ENCODE peak calls at places on chromosomes 4 and X, in five cellular contexts. Q is HepG2, Z is GM12878, J is IMR-90, Y is K562. V is an unnamed sample.

GRCh38 chrX:67544281-67544680 is 460 bp downstream of the AR start:
- DNase-seq in Q (no peak), Z (no peak), J (no peak), Y (no peak), V (peak; percentile 11)

GRCh38 chrX:96756491-96756890 is 71.8 kb downstream of the DIAPH2 start:
- DNase-seq in Q (no peak), Z (no peak), J (no peak), Y (no peak), V (no peak)

GRCh38 chrX:40065291-40066046 is 32.3 kb downstream of the BCOR start:
- DNase-seq in Q (no peak), Z (no peak), J (no peak), Y (no peak), V (no peak)

GRCh38 chrX:72312311-72312940 is 6.7 kb upstream of the CITED1 start:
- DNase-seq in Q (no peak), Z (no peak), J (no peak), Y (no peak), V (no peak)

GRCh38 chr4:154559141-154559841 is 3.5 kb upstream of the FGB start:
- DNase-seq in Q (peak; percentile 87), Z (no peak), J (peak; percentile 65), Y (peak; percentile 48), V (peak; percentile 23)

GRCh38 chr4:143046454-143046853 is 138.3 kb upstream of the USP38 start:
- DNase-seq in Q (no peak), Z (no peak), J (no peak), Y (no peak), V (no peak)

GRCh38 chr4:4416981-4417380 is 30.1 kb downstream of the NSG1 start:
- DNase-seq in Q (no peak), Z (no peak), J (no peak), Y (no peak), V (no peak)

GRCh38 chrX:67585401-67585800 is 41.6 kb downstream of the AR start:
- DNase-seq in Q (no peak), Z (no peak), J (peak; percentile 3), Y (no peak), V (no peak)

GRCh38 chr4:185115827-185116232 is 27.2 kb upstream of the SLC25A4 start:
- DNase-seq in Q (peak; percentile 79), Z (no peak), J (peak; percentile 94), Y (peak; percentile 89), V (peak; percentile 86)

GRCh38 chr4:187996502-187997177 is 1.1 kb downstream of the ZFP42 start:
- DNase-seq in Q (no peak), Z (no peak), J (no peak), Y (no peak), V (no peak)

GRCh38 chrX:77740376-77740905 is 45.6 kb downstream of the ATRX start:
- DNase-seq in Q (no peak), Z (no peak), J (no peak), Y (no peak), V (no peak)

GRCh38 chr4:179151770-179152169 is 1709.5 kb upstream of the AGA start:
- DNase-seq in Q (no peak), Z (no peak), J (no peak), Y (no peak), V (no peak)

GRCh38 chrX:22081475-22082092 is 49.5 kb downstream of the PHEX start:
- DNase-seq in Q (peak; percentile 18), Z (no peak), J (peak; percentile 63), Y (peak; percentile 41), V (peak; percentile 22)

GRCh38 chrX:155767101-155767878 is 113.9 kb upstream of the VAMP7 start:
- DNase-seq in Q (no peak), Z (peak; percentile 4), J (peak; percentile 74), Y (peak; percentile 48), V (peak; percentile 25)

GRCh38 chrX:140053841-140054240 is 88.5 kb upstream of the CXorf66 start:
- DNase-seq in Q (no peak), Z (no peak), J (no peak), Y (no peak), V (no peak)

GRCh38 chrX:139008185-139008584 is 296.7 kb upstream of the FGF13 start:
- DNase-seq in Q (no peak), Z (no peak), J (no peak), Y (no peak), V (no peak)

GRCh38 chrX:72365126-72365525 is 59.4 kb upstream of the CITED1 start:
- DNase-seq in Q (no peak), Z (no peak), J (no peak), Y (no peak), V (no peak)

GRCh38 chr4:15744016-15744415 is 34.1 kb upstream of the CD38 start:
- DNase-seq in Q (no peak), Z (no peak), J (peak; percentile 55), Y (no peak), V (no peak)

GRCh38 chrX:43962636-43963035 is 10.6 kb downstream of the NDP start:
- DNase-seq in Q (no peak), Z (no peak), J (no peak), Y (no peak), V (no peak)

GRCh38 chr4:94452476-94453300 is 946 bp downstream of the PDLIM5 start:
- DNase-seq in Q (peak; percentile 81), Z (no peak), J (peak; percentile 82), Y (peak; percentile 42), V (peak; percentile 54)

GRCh38 chr4:113317523-113317922 is 268.1 kb downstream of the ANK2 start:
- DNase-seq in Q (no peak), Z (no peak), J (no peak), Y (no peak), V (no peak)

GRCh38 chr4:52037730-52038108 is 380 bp downstream of the SGCB start:
- DNase-seq in Q (no peak), Z (no peak), J (peak; percentile 33), Y (no peak), V (peak; percentile 90)

GRCh38 chrX:24371391-24371972 is 11.0 kb downstream of the SUPT20HL1 start:
- DNase-seq in Q (peak; percentile 35), Z (peak; percentile 8), J (peak; percentile 47), Y (peak; percentile 41), V (peak; percentile 69)

GRCh38 chrX:78333521-78333920 is 6.1 kb upstream of the CYSLTR1 start:
- DNase-seq in Q (no peak), Z (no peak), J (no peak), Y (no peak), V (no peak)

GRCh38 chr4:61500883-61501282 is 300.8 kb downstream of the ADGRL3 start:
- DNase-seq in Q (no peak), Z (no peak), J (no peak), Y (no peak), V (no peak)

GRCh38 chr4:110104661-110105060 is 93.8 kb downstream of the ELOVL6 start:
- DNase-seq in Q (no peak), Z (no peak), J (no peak), Y (no peak), V (no peak)

GRCh38 chr4:786861-787300 is 39.0 kb downstream of the CPLX1 start:
- DNase-seq in Q (no peak), Z (no peak), J (no peak), Y (no peak), V (peak; percentile 44)

GRCh38 chr4:785332-786073 is 40.4 kb downstream of the CPLX1 start:
- DNase-seq in Q (no peak), Z (no peak), J (no peak), Y (no peak), V (no peak)

GRCh38 chr4:787561-787981 is 38.4 kb downstream of the CPLX1 start:
- DNase-seq in Q (no peak), Z (no peak), J (no peak), Y (no peak), V (peak; percentile 16)

GRCh38 chr4:784401-785331 is 41.3 kb downstream of the CPLX1 start:
- DNase-seq in Q (no peak), Z (no peak), J (no peak), Y (no peak), V (no peak)

DNA sequence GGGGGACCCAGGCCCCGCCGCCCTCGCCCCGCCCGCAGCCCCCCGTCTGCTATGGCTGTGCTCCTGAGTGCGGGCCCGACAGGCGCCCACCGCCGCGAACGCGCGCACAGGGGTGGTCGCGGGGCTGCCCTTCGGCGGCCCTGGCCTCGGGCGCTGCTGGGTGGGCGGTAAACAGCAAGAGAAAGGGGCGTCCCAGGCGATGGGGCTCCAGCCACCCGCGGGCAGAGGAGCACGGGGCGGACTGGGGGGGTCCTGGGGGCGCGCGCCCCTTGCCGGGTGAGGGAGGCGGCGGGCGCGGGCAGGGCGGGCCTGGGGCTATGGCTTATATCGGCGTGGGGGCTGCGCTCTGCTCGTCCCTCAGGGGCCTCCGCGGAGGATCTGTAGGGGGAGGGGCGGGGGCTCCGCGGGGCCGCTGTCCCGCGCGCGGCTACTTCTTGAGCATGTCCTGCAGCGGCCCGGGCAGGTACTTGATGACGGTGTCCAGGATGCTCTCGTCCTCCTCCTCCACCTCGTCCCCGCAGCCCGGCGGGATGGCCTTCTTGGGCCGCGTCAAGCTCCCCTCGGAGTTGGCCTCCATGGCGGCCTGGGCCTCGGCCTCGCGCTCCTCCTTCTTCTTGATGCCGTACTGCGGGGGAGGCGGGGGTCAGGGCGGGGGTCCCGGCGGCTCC is 39.7 kb downstream of the CPLX1 start:
- DNase-seq in Q (no peak), Z (no peak), J (no peak), Y (no peak), V (no peak)
- H3K27me3 ChIP-seq in Q (peaks cover 37% of the 10 kb centered on the region), Z (peaks cover 6% of the 10 kb centered on the region), J (peaks cover 47% of the 10 kb centered on the region), Y (peaks cover 5% of the 10 kb centered on the region), V (no peaks in the 10 kb centered on the region)

GRCh38 chr4:151865327-151865726 is 104.5 kb upstream of the GATB start:
- DNase-seq in Q (no peak), Z (no peak), J (no peak), Y (no peak), V (peak; percentile 12)

GRCh38 chr4:151862766-151863165 is 102.0 kb upstream of the GATB start:
- DNase-seq in Q (no peak), Z (no peak), J (peak; percentile 13), Y (no peak), V (no peak)

GRCh38 chr4:151865744-151866143 is 104.9 kb upstream of the GATB start:
- DNase-seq in Q (no peak), Z (no peak), J (no peak), Y (no peak), V (no peak)

GRCh38 chr4:151864068-151864467 is 103.3 kb upstream of the GATB start:
- DNase-seq in Q (no peak), Z (no peak), J (no peak), Y (no peak), V (no peak)

GRCh38 chr4:151866266-151866918 is 105.6 kb upstream of the GATB start:
- DNase-seq in Q (no peak), Z (no peak), J (no peak), Y (no peak), V (no peak)
- TF ChIP-seq RAD21 in Q (no peak), Z (no peak), J (no peak), Y (no peak), V (no peak)

GRCh38 chr4:173436866-173437265 is 38.0 kb upstream of the SCRG1 start:
- DNase-seq in Q (no peak), Z (no peak), J (no peak), Y (no peak), V (no peak)
- TF ChIP-seq SMC3 in Q (no peak), Z (no peak), J (no peak), Y (no peak), V (no peak)

GRCh38 chr4:55979562-55979961 is 30.8 kb downstream of the CEP135 start:
- DNase-seq in Q (no peak), Z (no peak), J (no peak), Y (no peak), V (no peak)

DNA sequence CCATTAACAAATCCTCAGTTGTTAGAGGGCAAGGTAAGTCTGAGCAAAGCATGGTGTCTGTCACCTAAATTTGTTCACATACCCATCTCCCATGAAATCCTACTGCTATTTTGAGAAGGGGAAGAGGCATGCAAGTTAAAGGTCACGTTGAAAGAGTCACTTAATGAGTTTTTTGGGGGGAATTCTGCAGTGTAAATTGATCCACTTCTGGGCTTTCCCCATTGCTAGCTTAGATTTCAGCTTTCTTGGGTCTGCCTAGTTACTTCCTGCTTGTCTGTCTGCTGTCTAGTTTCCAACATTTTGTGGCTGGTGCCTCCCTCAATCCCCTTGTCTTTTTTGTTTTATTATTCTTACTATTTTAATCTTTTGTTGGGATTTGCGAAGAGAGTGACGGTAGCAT is 32.0 kb downstream of the CEP135 start:
- DNase-seq in Q (no peak), Z (peak; percentile 21), J (no peak), Y (no peak), V (no peak)
- H3K27me3 ChIP-seq in Q (no peaks in the 10 kb centered on the region), Z (no peaks in the 10 kb centered on the region), J (no peaks in the 10 kb centered on the region), Y (no peaks in the 10 kb centered on the region), V (no peaks in the 10 kb centered on the region)

V was measured in SK-N-SH.